ENCODE peak calls at places on chromosome 2, in four cellular contexts. P, S, T and Q are unnamed samples.

GRCh38 chr2:117980783-117981676 is 32.8 kb downstream of the CCDC93 start:
- DNase-seq in P (peak), S (peak), T (no peak), Q (no peak)

GRCh38 chr2:147499785-147500184 is 345.0 kb upstream of the ACVR2A start:
- DNase-seq in P (no peak), S (no peak), T (no peak), Q (no peak)

GRCh38 chr2:46804794-46805193 is 110.8 kb downstream of the MCFD2 start:
- DNase-seq in P (no peak), S (no peak), T (no peak), Q (no peak)

GRCh38 chr2:230779141-230779523 is 66.5 kb downstream of the CAB39 start:
- DNase-seq in P (no peak), S (no peak), T (no peak), Q (no peak)

GRCh38 chr2:171505374-171505773 is 16.9 kb upstream of the CYBRD1 start:
- DNase-seq in P (no peak), S (no peak), T (no peak), Q (no peak)

GRCh38 chr2:42959148-42959992 is 167.0 kb upstream of the HAAO start:
- DNase-seq in P (peak), S (peak), T (no peak), Q (peak)

GRCh38 chr2:78035804-78036203 is 513.6 kb upstream of the LRRTM4 start:
- DNase-seq in P (no peak), S (no peak), T (no peak), Q (no peak)

GRCh38 chr2:101120124-101120996 is 30.8 kb downstream of the TBC1D8 start:
- DNase-seq in P (peak), S (peak), T (no peak), Q (peak)

GRCh38 chr2:95346738-95347671 is 49.9 kb downstream of the KCNIP3 start:
- DNase-seq in P (no peak), S (no peak), T (peak), Q (no peak)

GRCh38 chr2:27303093-27304025 is 4.9 kb downstream of the UCN start:
- DNase-seq in P (no peak), S (peak), T (peak), Q (no peak)

GRCh38 chr2:46857871-46858696 is 57.5 kb downstream of the MCFD2 start:
- DNase-seq in P (no peak), S (no peak), T (no peak), Q (no peak)

GRCh38 chr2:109345091-109345490 is 216.1 kb downstream of the SH3RF3 start:
- DNase-seq in P (no peak), S (no peak), T (no peak), Q (no peak)

GRCh38 chr2:136375017-136375901 is 257.3 kb upstream of the CXCR4 start:
- DNase-seq in P (no peak), S (no peak), T (no peak), Q (no peak)

GRCh38 chr2:108923019-108923700 is 65.9 kb downstream of the EDAR start:
- DNase-seq in P (no peak), S (no peak), T (no peak), Q (no peak)

GRCh38 chr2:30361751-30362394 is 85.2 kb upstream of the LCLAT1 start:
- DNase-seq in P (no peak), S (no peak), T (no peak), Q (no peak)

GRCh38 chr2:188189356-188189755 is 102.3 kb upstream of the GULP1 start:
- DNase-seq in P (no peak), S (no peak), T (no peak), Q (no peak)

GRCh38 chr2:89819809-89820208 is 1128.3 kb downstream of the RPIA start:
- DNase-seq in P (no peak), S (no peak), T (no peak), Q (no peak)

GRCh38 chr2:69997296-69998184 is 36.1 kb upstream of the ASPRV1 start:
- DNase-seq in P (peak), S (no peak), T (no peak), Q (no peak)

GRCh38 chr2:68115965-68116364 is 41.7 kb upstream of the PNO1 start:
- DNase-seq in P (no peak), S (no peak), T (no peak), Q (no peak)

GRCh38 chr2:1900736-1901135 is 156.4 kb upstream of the PXDN start:
- DNase-seq in P (no peak), S (no peak), T (peak), Q (no peak)

GRCh38 chr2:231932985-231933915 is 7.1 kb upstream of the NPPC start:
- DNase-seq in P (no peak), S (no peak), T (no peak), Q (no peak)

GRCh38 chr2:108073425-108074072 is 87.2 kb downstream of the SLC5A7 start:
- DNase-seq in P (no peak), S (no peak), T (no peak), Q (no peak)

GRCh38 chr2:70709746-70710145 is 58.3 kb downstream of the ADD2 start:
- DNase-seq in P (no peak), S (no peak), T (no peak), Q (no peak)

GRCh38 chr2:105393373-105394055 is 5.3 kb downstream of the FHL2 start:
- DNase-seq in P (no peak), S (peak), T (no peak), Q (no peak)